ENCODE peak calls at places on chromosomes 7 and 10, in six cellular contexts. C is SK-MEL-5; E is anterior cingulate cortex; T is activated CD8-positive, alpha-beta T cell treated with anti-CD3 and anti-CD28 coated beads for 36 hours; M is AG04450; R is mucosa of gallbladder. L is an unnamed sample.

GRCh38 chr7:12031638-12032037 is 179.5 kb upstream of the TMEM106B start:
- DNase-seq in C (peak; percentile 9), E (no peak), T (no peak), M (peak; percentile 0), R (no peak), L (no peak)

GRCh38 chr10:114138581-114138980 is 35.4 kb downstream of the CCDC186 start:
- DNase-seq in C (no peak), E (no peak), T (no peak), M (no peak), R (no peak), L (no peak)

GRCh38 chr10:129151281-129151680 is 315.8 kb upstream of the MGMT start:
- DNase-seq in C (no peak), E (no peak), T (no peak), M (no peak), R (no peak), L (no peak)

GRCh38 chr7:107943018-107943417 is 52.0 kb downstream of the DLD start:
- DNase-seq in C (no peak), E (no peak), T (no peak), M (no peak), R (no peak), L (no peak)

GRCh38 chr10:114683593-114683992 is 25.5 kb upstream of the ABLIM1 start:
- DNase-seq in C (no peak), E (no peak), T (no peak), M (no peak), R (no peak), L (no peak)

GRCh38 chr7:4093035-4093434 is 589.1 kb upstream of the FOXK1 start:
- DNase-seq in C (no peak), E (no peak), T (no peak), M (no peak), R (no peak), L (no peak)

GRCh38 chr10:24866615-24867583 is 85.5 kb downstream of the PRTFDC1 start:
- DNase-seq in C (peak; percentile 75), E (peak; percentile 48), T (no peak), M (no peak), R (peak; percentile 27), L (peak; percentile 89)

GRCh38 chr7:128792471-128793183 is 859 bp downstream of the CCDC136 start:
- DNase-seq in C (peak; percentile 67), E (peak; percentile 41), T (peak; percentile 12), M (no peak), R (no peak), L (no peak)

GRCh38 chr7:40839881-40840280 is 705.1 kb downstream of the SUGCT start:
- DNase-seq in C (no peak), E (no peak), T (no peak), M (no peak), R (no peak), L (no peak)

GRCh38 chr7:131629203-131629871 is 72.9 kb upstream of the PODXL start:
- DNase-seq in C (no peak), E (no peak), T (no peak), M (no peak), R (no peak), L (no peak)

GRCh38 chr10:82981137-82981723 is 1106.2 kb downstream of the NRG3 start:
- DNase-seq in C (no peak), E (no peak), T (no peak), M (peak; percentile 6), R (no peak), L (no peak)

GRCh38 chr7:20346577-20346976 is 15.9 kb downstream of the ITGB8 start:
- DNase-seq in C (no peak), E (no peak), T (no peak), M (no peak), R (no peak), L (no peak)

GRCh38 chr7:47677664-47678063 is 95.8 kb upstream of the TNS3 start:
- DNase-seq in C (peak; percentile 94), E (no peak), T (no peak), M (no peak), R (no peak), L (no peak)

GRCh38 chr7:14115706-14116105 is 126.2 kb upstream of the ETV1 start:
- DNase-seq in C (no peak), E (no peak), T (no peak), M (no peak), R (no peak), L (no peak)

GRCh38 chr10:122172311-122173008 is 98.6 kb upstream of the BTBD16 start:
- DNase-seq in C (no peak), E (no peak), T (no peak), M (no peak), R (no peak), L (no peak)

GRCh38 chr10:97459111-97459510 is 13.1 kb downstream of the ZDHHC16 start:
- DNase-seq in C (no peak), E (no peak), T (no peak), M (no peak), R (no peak), L (no peak)

GRCh38 chr10:3330687-3331086 is 158.1 kb upstream of the PITRM1 start:
- DNase-seq in C (no peak), E (no peak), T (no peak), M (peak; percentile 16), R (no peak), L (no peak)

GRCh38 chr10:129952771-129953489 is 11.1 kb downstream of the EBF3 start:
- DNase-seq in C (no peak), E (no peak), T (no peak), M (no peak), R (no peak), L (no peak)

GRCh38 chr10:24556746-24557742 is 166.6 kb downstream of the ARHGAP21 start:
- DNase-seq in C (peak; percentile 69), E (peak; percentile 27), T (peak; percentile 31), M (peak; percentile 59), R (no peak), L (peak; percentile 77)

GRCh38 chr7:46559194-46559576 is 638.1 kb upstream of the IGFBP3 start:
- DNase-seq in C (no peak), E (no peak), T (no peak), M (peak; percentile 65), R (no peak), L (no peak)